ENCODE peak calls at places on chromosomes 11 and 22, in four cellular contexts. H is transverse colon, J is mammary epithelial cell, N is mucosa of descending colon. Q is an unnamed sample.

GRCh38 chr11:100776212-100776896 is 89.3 kb downstream of the ARHGAP42 start:
- DNase-seq in N (no peak), H (no peak), J (peak; percentile 90), Q (no peak)

GRCh38 chr22:21674611-21675010 is 8.8 kb downstream of the PPIL2 start:
- DNase-seq in J (no peak), H (no peak), N (no peak), Q (no peak)

GRCh38 chr22:43884600-43885318 is 7.1 kb downstream of the PNPLA5 start:
- DNase-seq in J (peak; percentile 23), N (peak; percentile 59), H (peak; percentile 49), Q (peak; percentile 51)

GRCh38 chr11:86896486-86896885 is 58.7 kb downstream of the FZD4 start:
- DNase-seq in J (no peak), H (no peak), N (no peak), Q (no peak)

GRCh38 chr22:44448271-44448780 is 49.7 kb downstream of the RTL6 start:
- DNase-seq in J (peak; percentile 88), H (peak; percentile 48), N (peak; percentile 69), Q (no peak)

GRCh38 chr11:35511666-35512065 is 13.8 kb downstream of the PAMR1 start:
- DNase-seq in H (no peak), N (no peak), J (peak; percentile 71), Q (no peak)

GRCh38 chr22:38724926-38725571 is 19.3 kb downstream of the GTPBP1 start:
- DNase-seq in N (no peak), J (peak; percentile 28), H (no peak), Q (no peak)

GRCh38 chr11:10727259-10727851 is 23.7 kb upstream of the CTR9 start:
- DNase-seq in H (no peak), N (no peak), J (no peak), Q (no peak)

GRCh38 chr11:26187639-26188038 is 144.3 kb upstream of the ANO3 start:
- DNase-seq in N (no peak), J (peak; percentile 73), H (no peak), Q (no peak)

GRCh38 chr11:9210922-9211320 is 54.2 kb downstream of the DENND5A start:
- DNase-seq in H (no peak), J (peak; percentile 89), N (no peak), Q (no peak)
- H3K4me3 ChIP-seq in H (no peak overlapping the region), J (no peak overlapping the region), N (no peak overlapping the region), Q (no peak overlapping the region)

GRCh38 chr11:76590631-76590950 is 80.0 kb downstream of the LRRC32 start:
- DNase-seq in J (no peak), H (no peak), N (no peak), Q (no peak)

GRCh38 chr11:76592961-76593360 is 77.6 kb downstream of the LRRC32 start:
- DNase-seq in N (peak; percentile 88), J (peak; percentile 80), H (peak; percentile 82), Q (no peak)

GRCh38 chr11:76589945-76590630 is 80.5 kb downstream of the LRRC32 start:
- DNase-seq in H (no peak), N (no peak), J (no peak), Q (no peak)

GRCh38 chr11:76591416-76591815 is 79.1 kb downstream of the LRRC32 start:
- DNase-seq in J (no peak), N (peak; percentile 85), H (peak; percentile 88), Q (no peak)

DNA sequence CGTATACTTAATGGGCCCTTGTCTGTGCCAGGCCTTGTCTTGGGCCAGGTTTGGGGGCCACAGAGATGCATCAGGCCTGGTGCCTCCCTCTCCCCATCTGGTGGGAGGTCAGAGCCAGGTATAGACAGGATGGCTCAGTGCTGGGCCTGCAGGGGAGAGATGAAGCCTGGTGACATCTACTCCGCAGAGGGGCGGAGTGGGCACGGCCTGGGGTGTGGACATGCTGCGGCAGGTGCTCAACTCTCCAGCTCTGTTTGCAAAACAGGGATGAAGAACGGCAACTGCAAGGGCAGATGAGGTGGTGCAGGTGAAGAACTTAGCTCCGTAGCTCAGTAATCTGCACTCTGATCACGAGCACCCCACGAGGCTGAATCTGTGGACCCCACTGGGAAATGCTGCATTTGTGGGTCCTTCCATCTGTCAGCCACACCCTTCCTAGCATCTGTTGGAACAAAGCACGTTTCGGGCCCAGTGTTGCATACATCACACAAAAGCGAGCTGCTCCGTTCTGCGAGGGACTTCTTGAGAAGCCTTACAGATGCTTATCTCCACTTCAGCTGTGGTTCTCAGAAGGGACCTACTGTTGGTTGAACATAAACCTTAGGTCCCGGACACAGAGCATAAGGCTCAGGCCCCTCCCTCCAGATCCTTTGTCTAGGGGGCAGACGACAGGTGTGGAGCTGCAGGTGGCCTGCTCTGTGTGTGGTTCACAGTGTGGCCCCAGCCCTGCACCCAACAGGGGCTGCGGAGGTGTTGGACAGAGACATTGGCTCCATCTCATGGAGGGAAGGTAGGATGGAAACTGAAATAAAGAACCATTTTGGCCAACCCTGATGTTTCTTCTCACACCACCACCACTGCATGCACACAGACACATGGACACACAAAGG is 78.3 kb downstream of the LRRC32 start:
- DNase-seq in N (peak; percentile 75), H (no peak), J (no peak), Q (no peak)
- TF ChIP-seq CTCF in N (no peak), H (no peak), J (no peak), Q (no peak)

DNA sequence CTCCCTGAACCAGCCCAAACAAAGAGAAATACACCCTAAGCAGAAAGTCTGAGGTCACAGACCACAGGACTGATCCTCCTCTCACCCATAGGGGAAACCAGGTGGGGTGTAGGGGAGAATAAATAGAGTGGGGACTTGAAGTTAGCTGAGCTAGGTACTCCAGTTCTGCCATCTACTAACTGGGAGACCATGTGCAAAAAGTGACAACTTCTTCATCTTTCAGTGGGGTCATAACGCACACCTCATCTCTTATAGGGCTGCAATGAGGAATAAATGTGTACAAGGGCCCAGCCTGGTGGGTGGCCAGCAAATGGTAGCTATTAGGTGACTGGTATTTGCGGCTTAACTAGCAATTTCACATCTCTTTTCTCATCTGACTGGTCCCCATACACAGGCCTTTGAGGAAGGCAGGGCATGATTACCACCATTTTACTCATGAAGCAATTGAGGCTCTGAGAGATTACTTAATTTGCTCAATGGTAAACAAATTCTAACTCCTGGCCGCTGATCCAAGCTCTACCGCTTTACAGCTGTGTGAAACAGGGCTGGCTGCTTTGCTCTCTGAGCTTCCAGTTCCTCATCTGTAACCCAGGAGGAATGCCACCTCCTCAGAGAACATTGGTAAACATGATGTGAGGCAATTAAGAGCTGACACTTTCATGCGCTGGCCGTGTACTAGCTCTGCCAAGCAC is 16.6 kb downstream of the TBC1D10A start:
- DNase-seq in J (no peak), N (no peak), H (peak; percentile 74), Q (peak; percentile 59)
- H3K4me1 ChIP-seq in J (peaks cover 89% of the 10 kb centered on the region), N (peaks cover 88% of the 10 kb centered on the region), H (peaks cover 75% of the 10 kb centered on the region), Q (peaks cover 61% of the 10 kb centered on the region)

GRCh38 chr11:122367809-122368231 is 251.8 kb upstream of the BLID start:
- DNase-seq in H (no peak), N (no peak), J (peak; percentile 20), Q (peak; percentile 13)
- H3K4me3 ChIP-seq in H (no peak overlapping the region), N (no peak overlapping the region), J (no peak overlapping the region), Q (no peak overlapping the region)

DNA sequence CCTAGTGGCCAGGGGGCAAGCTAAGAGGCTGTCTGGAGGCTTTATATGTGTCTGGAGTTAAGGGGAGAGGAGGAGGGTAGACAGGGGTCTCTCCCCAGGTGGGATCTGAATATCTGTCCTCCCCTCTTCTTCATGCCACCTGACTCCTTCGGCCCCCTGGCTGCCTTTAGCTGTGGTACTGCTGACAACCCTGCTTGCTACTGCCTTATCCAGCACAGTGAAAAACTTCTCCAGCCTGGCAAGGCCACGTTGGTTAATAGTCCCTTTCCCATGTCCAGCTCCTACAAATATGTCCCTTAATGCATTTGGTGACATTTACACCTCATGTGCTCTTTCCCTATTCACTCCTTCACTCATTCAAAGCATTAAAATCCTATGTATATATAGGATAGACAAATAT is 42.4 kb upstream of the NNMT start:
- DNase-seq in J (no peak), H (no peak), N (no peak), Q (no peak)
- TF ChIP-seq CTCF in J (no peak), H (no peak), N (no peak), Q (no peak)

GRCh38 chr11:44604171-44604581 is 38.7 kb downstream of the CD82 start:
- DNase-seq in H (no peak), N (no peak), J (no peak), Q (no peak)
- H3K4me1 ChIP-seq in H (peaks cover 3% of the 10 kb centered on the region), N (peaks cover 18% of the 10 kb centered on the region), J (peaks cover 9% of the 10 kb centered on the region), Q (no peaks in the 10 kb centered on the region)

GRCh38 chr22:29793396-29793795 is 26.2 kb downstream of the UQCR10 start:
- DNase-seq in J (no peak), H (no peak), N (no peak), Q (no peak)
- H3K4me3 ChIP-seq in J (no peak overlapping the region), H (no peak overlapping the region), N (no peak overlapping the region), Q (no peak overlapping the region)

GRCh38 chr11:60942970-60943565 is 8.9 kb downstream of the SLC15A3 start:
- DNase-seq in H (peak; percentile 55), J (peak; percentile 67), N (no peak), Q (no peak)

GRCh38 chr11:60945295-60945667 is 6.7 kb downstream of the SLC15A3 start:
- DNase-seq in H (no peak), J (no peak), N (no peak), Q (no peak)

GRCh38 chr11:60942207-60942606 is 9.8 kb downstream of the SLC15A3 start:
- DNase-seq in H (no peak), J (no peak), N (no peak), Q (no peak)

GRCh38 chr11:60946601-60947265 is 5.2 kb downstream of the SLC15A3 start:
- DNase-seq in H (no peak), J (no peak), N (no peak), Q (no peak)

GRCh38 chr11:60944504-60945294 is 7.3 kb downstream of the SLC15A3 start:
- DNase-seq in H (no peak), N (no peak), J (no peak), Q (no peak)
- TF ChIP-seq CTCF in H (no peak), N (no peak), J (peak; percentile 21), Q (no peak)

GRCh38 chr22:23274146-23274526 is 93.8 kb downstream of the BCR start:
- DNase-seq in J (no peak), H (no peak), N (no peak), Q (no peak)
- H3K4me1 ChIP-seq in J (peaks cover 14% of the 10 kb centered on the region), H (peaks cover 9% of the 10 kb centered on the region), N (peaks cover 7% of the 10 kb centered on the region), Q (peaks cover 6% of the 10 kb centered on the region)

DNA sequence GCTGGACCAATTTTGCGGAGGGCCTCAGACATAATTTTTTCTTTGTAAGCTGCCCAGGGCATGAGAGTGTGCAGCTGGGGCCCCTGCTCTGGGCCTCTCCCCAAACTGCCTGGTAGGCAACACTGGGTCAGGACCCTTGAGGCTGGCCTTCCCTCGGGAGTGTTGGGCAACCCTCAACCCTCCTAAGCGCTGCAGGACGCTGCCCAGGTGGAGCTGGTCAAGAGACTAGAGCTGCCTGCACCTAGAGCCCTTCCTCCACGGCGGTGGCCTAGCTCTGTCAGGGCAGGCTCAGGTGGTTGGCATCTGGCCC is 505 bp upstream of the TMEM132A start:
- DNase-seq in H (no peak), J (no peak), N (no peak), Q (no peak)
- H3K4me3 ChIP-seq in H (peak overlapping the region; percentile 58), J (peak overlapping the region; percentile 70), N (no peak overlapping the region), Q (no peak overlapping the region)

Q was measured in pancreas.